ENCODE peak calls at places on chromosome 5, in ten cellular contexts. L is stimulated activated CD8-positive, alpha-beta memory T cell treated with anti-CD3 and anti-CD28 coated beads, Interleukin-4, amount 100 ng/mL, for 4 hours; B is EH; P is activated CD4-positive, alpha-beta memory T cell treated with anti-CD3 and anti-CD28 coated beads for 36 hours; I is Caco-2; N is GM06990; A is aorta; Q is endothelial cell; U is dorsolateral prefrontal cortex; F is RPMI7951. C is an unnamed sample.

GRCh38 chr5:72654231-72654630 is 147.0 kb upstream of the ZNF366 start:
- DNase-seq in L (no peak), B (no peak), P (no peak), I (no peak), N (no peak), A (no peak), Q (no peak), U (no peak), F (no peak), C (no peak)

GRCh38 chr5:21654-22233 is 70.2 kb upstream of the PLEKHG4B start:
- DNase-seq in L (no peak), B (peak; percentile 42), P (no peak), I (no peak), N (no peak), A (no peak), Q (no peak), U (no peak), F (peak; percentile 49), C (no peak)

GRCh38 chr5:149210229-149210628 is 61.4 kb upstream of the AFAP1L1 start:
- DNase-seq in L (no peak), B (peak; percentile 83), P (no peak), I (no peak), N (no peak), A (no peak), Q (no peak), U (no peak), F (peak; percentile 84), C (peak; percentile 47)

GRCh38 chr5:11023970-11024369 is 262.9 kb upstream of the DAP start:
- DNase-seq in L (no peak), B (no peak), P (no peak), I (no peak), N (no peak), A (no peak), Q (no peak), U (no peak), F (no peak), C (no peak)

GRCh38 chr5:51416149-51416548 is 32.9 kb downstream of the ISL1 start:
- DNase-seq in L (no peak), B (peak; percentile 20), P (no peak), I (no peak), N (no peak), A (no peak), Q (no peak), U (no peak), F (no peak), C (no peak)

GRCh38 chr5:67065237-67065636 is 131.4 kb downstream of the CD180 start:
- DNase-seq in L (no peak), B (no peak), P (peak; percentile 71), I (no peak), N (no peak), A (no peak), Q (no peak), U (no peak), F (no peak), C (no peak)

GRCh38 chr5:129377504-129377903 is 82.6 kb upstream of the ADAMTS19 start:
- DNase-seq in L (no peak), B (no peak), P (no peak), I (peak; percentile 83), N (no peak), A (no peak), Q (no peak), U (no peak), F (no peak), C (peak; percentile 51)

GRCh38 chr5:122836947-122837346 is 8.5 kb upstream of the SNX24 start:
- DNase-seq in L (no peak), B (no peak), P (no peak), I (no peak), N (no peak), A (no peak), Q (no peak), U (no peak), F (no peak), C (no peak)

GRCh38 chr5:33994845-33995244 is 10.4 kb upstream of the SLC45A2 start:
- DNase-seq in L (no peak), B (peak; percentile 80), P (peak; percentile 30), I (no peak), N (no peak), A (no peak), Q (no peak), U (no peak), F (no peak), C (peak; percentile 20)

GRCh38 chr5:155746340-155747038 is 580.5 kb upstream of the SGCD start:
- DNase-seq in L (no peak), B (no peak), P (no peak), I (no peak), N (no peak), A (no peak), Q (no peak), U (no peak), F (no peak), C (peak; percentile 1)

GRCh38 chr5:16456103-16456832 is 9.3 kb downstream of the ZNF622 start:
- DNase-seq in L (no peak), B (peak; percentile 75), P (peak; percentile 60), I (no peak), N (peak; percentile 34), A (no peak), Q (peak; percentile 36), U (no peak), F (peak; percentile 70), C (peak; percentile 78)

GRCh38 chr5:32586251-32586642 is 890 bp downstream of the SUB1 start:
- DNase-seq in L (no peak), B (no peak), P (no peak), I (no peak), N (no peak), A (no peak), Q (no peak), U (no peak), F (no peak), C (no peak)

GRCh38 chr5:35131723-35132122 is 84.0 kb upstream of the AGXT2 start:
- DNase-seq in L (no peak), B (peak; percentile 47), P (no peak), I (no peak), N (no peak), A (no peak), Q (no peak), U (no peak), F (peak; percentile 52), C (no peak)

GRCh38 chr5:93307557-93307956 is 273.5 kb downstream of the NR2F1-AS1 start:
- DNase-seq in L (no peak), B (peak; percentile 61), P (no peak), I (no peak), N (no peak), A (no peak), Q (no peak), U (no peak), F (peak; percentile 52), C (peak; percentile 75)

GRCh38 chr5:139147743-139148079 is 50.5 kb downstream of the SIL1 start:
- DNase-seq in L (no peak), B (peak; percentile 93), P (no peak), I (no peak), N (no peak), A (peak; percentile 88), Q (no peak), U (no peak), F (peak; percentile 68), C (no peak)

GRCh38 chr5:116576043-116576713 is 1.6 kb upstream of the SEMA6A start:
- DNase-seq in L (no peak), B (peak; percentile 49), P (peak; percentile 57), I (peak; percentile 43), N (peak; percentile 82), A (peak; percentile 86), Q (peak; percentile 91), U (peak; percentile 51), F (peak; percentile 29), C (no peak)

GRCh38 chr5:115209279-115209678 is 39.6 kb upstream of the TRIM36 start:
- DNase-seq in L (no peak), B (no peak), P (peak; percentile 66), I (no peak), N (peak; percentile 84), A (no peak), Q (no peak), U (no peak), F (no peak), C (no peak)